ENCODE peak calls at places on chromosomes 5 and 9, in four cellular contexts. R is GM04504, S is activated gamma-delta T cell, I is naive B cell. O is an unnamed sample.

GRCh38 chr9:74120470-74120869 is 376.7 kb upstream of the RORB start:
- DNase-seq in R (no peak), S (no peak), I (no peak), O (no peak)

GRCh38 chr5:143213851-143214363 is 189.6 kb downstream of the NR3C1 start:
- DNase-seq in R (no peak), S (no peak), I (no peak), O (no peak)

GRCh38 chr9:129254566-129255287 is 76.7 kb upstream of the IER5L start:
- DNase-seq in R (no peak), S (no peak), I (no peak), O (no peak)

GRCh38 chr5:159156839-159157238 is 52.5 kb downstream of the RNF145 start:
- DNase-seq in R (peak; percentile 56), S (no peak), I (peak; percentile 62), O (peak; percentile 40)

GRCh38 chr9:4114569-4115505 is 185.0 kb downstream of the GLIS3 start:
- DNase-seq in R (no peak), S (no peak), I (no peak), O (peak; percentile 59)

GRCh38 chr5:180104131-180104530 is 32.6 kb upstream of the RNF130 start:
- DNase-seq in R (no peak), S (no peak), I (no peak), O (no peak)

GRCh38 chr5:38738898-38739743 is 106.7 kb upstream of the OSMR start:
- DNase-seq in R (no peak), S (no peak), I (no peak), O (peak; percentile 41)

GRCh38 chr9:98191615-98192502 is 578 bp downstream of the CORO2A start:
- DNase-seq in R (no peak), S (no peak), I (peak; percentile 20), O (no peak)

GRCh38 chr9:18253950-18254349 is 220.0 kb upstream of the ADAMTSL1 start:
- DNase-seq in R (no peak), S (no peak), I (no peak), O (no peak)

GRCh38 chr5:1155191-1156032 is 43.5 kb upstream of the SLC12A7 start:
- DNase-seq in R (no peak), S (peak; percentile 11), I (no peak), O (no peak)

GRCh38 chr9:21964925-21965385 is 29.2 kb downstream of the CDKN2A start:
- DNase-seq in R (no peak), S (peak; percentile 27), I (peak; percentile 55), O (peak; percentile 43)

GRCh38 chr9:127981559-127982121 is 851 bp upstream of the EEIG1 start:
- DNase-seq in R (no peak), S (no peak), I (no peak), O (no peak)

GRCh38 chr5:137888875-137889759 is at the start of gene PKD2L2:
- DNase-seq in R (peak; percentile 54), S (peak; percentile 74), I (peak; percentile 85), O (peak; percentile 81)